ENCODE peak calls at places on chromosomes 4 and X, in eight cellular contexts. One of them, this sample, is unnamed.

GRCh38 chrX:40078489-40079288 is 19.1 kb downstream of the BCOR start:
- DNase-seq in CD8-positive, alpha-beta T cell: no peak
- DNase-seq in mammary epithelial cell: no peak
- DNase-seq in endodermal cell: no peak
- DNase-seq in OCI-LY7: no peak
- DNase-seq in upper lobe of left lung: no peak
- DNase-seq in heart left ventricle: no peak
- DNase-seq in cardiac muscle cell: no peak
- DNase-seq in this sample: no peak

GRCh38 chr4:127997534-127998388 is 32.6 kb downstream of the ABHD18 start:
- DNase-seq in heart left ventricle: no peak
- DNase-seq in cardiac muscle cell: peak
- DNase-seq in CD8-positive, alpha-beta T cell: no peak
- DNase-seq in mammary epithelial cell: peak
- DNase-seq in endodermal cell: no peak
- DNase-seq in upper lobe of left lung: no peak
- DNase-seq in OCI-LY7: peak
- DNase-seq in this sample: no peak

GRCh38 chrX:41661366-41662095 is 27.2 kb upstream of the GPR34 start:
- DNase-seq in heart left ventricle: no peak
- DNase-seq in cardiac muscle cell: no peak
- DNase-seq in mammary epithelial cell: peak
- DNase-seq in CD8-positive, alpha-beta T cell: no peak
- DNase-seq in OCI-LY7: no peak
- DNase-seq in upper lobe of left lung: no peak
- DNase-seq in endodermal cell: no peak
- DNase-seq in this sample: no peak

GRCh38 chr4:169604903-169605331 is 7.5 kb downstream of the NEK1 start:
- DNase-seq in mammary epithelial cell: no peak
- DNase-seq in upper lobe of left lung: no peak
- DNase-seq in cardiac muscle cell: no peak
- DNase-seq in endodermal cell: no peak
- DNase-seq in heart left ventricle: no peak
- DNase-seq in CD8-positive, alpha-beta T cell: no peak
- DNase-seq in OCI-LY7: no peak
- DNase-seq in this sample: no peak

GRCh38 chr4:41297832-41298231 is 41.1 kb downstream of the UCHL1 start:
- DNase-seq in cardiac muscle cell: no peak
- DNase-seq in endodermal cell: no peak
- DNase-seq in OCI-LY7: no peak
- DNase-seq in upper lobe of left lung: no peak
- DNase-seq in heart left ventricle: no peak
- DNase-seq in mammary epithelial cell: no peak
- DNase-seq in CD8-positive, alpha-beta T cell: no peak
- DNase-seq in this sample: no peak

GRCh38 chr4:172173206-172173605 is 360.0 kb downstream of the GALNTL6 start:
- DNase-seq in cardiac muscle cell: no peak
- DNase-seq in heart left ventricle: no peak
- DNase-seq in CD8-positive, alpha-beta T cell: no peak
- DNase-seq in upper lobe of left lung: no peak
- DNase-seq in endodermal cell: peak
- DNase-seq in OCI-LY7: no peak
- DNase-seq in mammary epithelial cell: no peak
- DNase-seq in this sample: no peak

GRCh38 chr4:150381671-150382427 is 200.1 kb upstream of the MAB21L2 start:
- DNase-seq in endodermal cell: no peak
- DNase-seq in cardiac muscle cell: no peak
- DNase-seq in CD8-positive, alpha-beta T cell: no peak
- DNase-seq in upper lobe of left lung: no peak
- DNase-seq in OCI-LY7: no peak
- DNase-seq in mammary epithelial cell: no peak
- DNase-seq in heart left ventricle: no peak
- DNase-seq in this sample: no peak

GRCh38 chr4:77880784-77881183 is 18.2 kb downstream of the MRPL1 start:
- DNase-seq in OCI-LY7: no peak
- DNase-seq in cardiac muscle cell: no peak
- DNase-seq in endodermal cell: no peak
- DNase-seq in heart left ventricle: no peak
- DNase-seq in mammary epithelial cell: peak
- DNase-seq in CD8-positive, alpha-beta T cell: no peak
- DNase-seq in upper lobe of left lung: no peak
- DNase-seq in this sample: no peak

GRCh38 chr4:17030543-17030942 is 132.1 kb upstream of the LDB2 start:
- DNase-seq in upper lobe of left lung: no peak
- DNase-seq in OCI-LY7: no peak
- DNase-seq in CD8-positive, alpha-beta T cell: no peak
- DNase-seq in cardiac muscle cell: no peak
- DNase-seq in heart left ventricle: no peak
- DNase-seq in mammary epithelial cell: peak
- DNase-seq in endodermal cell: no peak
- DNase-seq in this sample: no peak

GRCh38 chr4:78652282-78652876 is 100.8 kb downstream of the ANXA3 start:
- DNase-seq in mammary epithelial cell: no peak
- DNase-seq in cardiac muscle cell: no peak
- DNase-seq in endodermal cell: no peak
- DNase-seq in CD8-positive, alpha-beta T cell: no peak
- DNase-seq in OCI-LY7: no peak
- DNase-seq in upper lobe of left lung: no peak
- DNase-seq in heart left ventricle: peak
- DNase-seq in this sample: peak

GRCh38 chr4:33425916-33426315 is 2705.7 kb downstream of the PCDH7 start:
- DNase-seq in cardiac muscle cell: no peak
- DNase-seq in heart left ventricle: no peak
- DNase-seq in endodermal cell: no peak
- DNase-seq in OCI-LY7: no peak
- DNase-seq in upper lobe of left lung: no peak
- DNase-seq in CD8-positive, alpha-beta T cell: no peak
- DNase-seq in mammary epithelial cell: no peak
- DNase-seq in this sample: no peak

GRCh38 chrX:12309733-12310054 is 171.4 kb downstream of the FRMPD4 start:
- DNase-seq in heart left ventricle: no peak
- DNase-seq in mammary epithelial cell: no peak
- DNase-seq in OCI-LY7: no peak
- DNase-seq in endodermal cell: peak
- DNase-seq in cardiac muscle cell: no peak
- DNase-seq in upper lobe of left lung: no peak
- DNase-seq in CD8-positive, alpha-beta T cell: no peak
- DNase-seq in this sample: no peak

GRCh38 chrX:85004255-85004654 is 578 bp downstream of the APOOL start:
- DNase-seq in heart left ventricle: no peak
- DNase-seq in endodermal cell: no peak
- DNase-seq in upper lobe of left lung: no peak
- DNase-seq in OCI-LY7: peak
- DNase-seq in CD8-positive, alpha-beta T cell: no peak
- DNase-seq in mammary epithelial cell: peak
- DNase-seq in cardiac muscle cell: no peak
- DNase-seq in this sample: no peak

GRCh38 chr4:4504783-4505182 is 37.1 kb downstream of the STX18 start:
- DNase-seq in heart left ventricle: no peak
- DNase-seq in CD8-positive, alpha-beta T cell: no peak
- DNase-seq in OCI-LY7: no peak
- DNase-seq in endodermal cell: no peak
- DNase-seq in cardiac muscle cell: no peak
- DNase-seq in mammary epithelial cell: no peak
- DNase-seq in upper lobe of left lung: no peak
- DNase-seq in this sample: no peak

GRCh38 chr4:4509521-4509920 is 32.3 kb downstream of the STX18 start:
- DNase-seq in CD8-positive, alpha-beta T cell: no peak
- DNase-seq in OCI-LY7: no peak
- DNase-seq in upper lobe of left lung: no peak
- DNase-seq in cardiac muscle cell: no peak
- DNase-seq in mammary epithelial cell: no peak
- DNase-seq in endodermal cell: no peak
- DNase-seq in heart left ventricle: no peak
- DNase-seq in this sample: no peak

GRCh38 chr4:4506961-4507360 is 34.9 kb downstream of the STX18 start:
- DNase-seq in CD8-positive, alpha-beta T cell: no peak
- DNase-seq in mammary epithelial cell: no peak
- DNase-seq in cardiac muscle cell: no peak
- DNase-seq in upper lobe of left lung: no peak
- DNase-seq in heart left ventricle: no peak
- DNase-seq in endodermal cell: no peak
- DNase-seq in OCI-LY7: no peak
- DNase-seq in this sample: peak

GRCh38 chr4:4507403-4507802 is 34.4 kb downstream of the STX18 start:
- DNase-seq in heart left ventricle: no peak
- DNase-seq in upper lobe of left lung: no peak
- DNase-seq in CD8-positive, alpha-beta T cell: no peak
- DNase-seq in OCI-LY7: no peak
- DNase-seq in endodermal cell: no peak
- DNase-seq in cardiac muscle cell: no peak
- DNase-seq in mammary epithelial cell: no peak
- DNase-seq in this sample: no peak

DNA sequence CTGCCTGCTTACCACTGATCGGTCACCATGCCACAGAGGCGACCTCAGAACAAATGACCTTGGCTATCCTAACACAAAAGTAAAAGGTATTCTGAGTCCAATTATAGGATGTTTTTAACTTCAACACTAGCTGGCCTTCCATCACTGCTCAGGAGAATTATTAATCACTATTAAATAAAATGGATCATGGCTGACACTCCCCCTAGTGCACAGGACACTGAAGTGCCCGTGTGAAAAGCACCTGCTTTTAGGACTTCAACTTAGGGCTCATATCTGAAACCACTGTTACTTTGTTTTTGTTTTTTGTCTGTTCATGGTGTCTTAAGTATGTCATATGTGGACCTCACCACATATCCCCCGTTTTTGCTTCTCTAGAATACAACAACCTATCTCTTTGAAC is 33.9 kb downstream of the STX18 start:
- DNase-seq in upper lobe of left lung: no peak
- DNase-seq in CD8-positive, alpha-beta T cell: no peak
- DNase-seq in heart left ventricle: no peak
- DNase-seq in endodermal cell: no peak
- DNase-seq in mammary epithelial cell: no peak
- DNase-seq in cardiac muscle cell: no peak
- DNase-seq in OCI-LY7: peak
- DNase-seq in this sample: no peak
- TF ChIP-seq CTCF in upper lobe of left lung: no peak
- TF ChIP-seq CTCF in CD8-positive, alpha-beta T cell: peak
- TF ChIP-seq CTCF in heart left ventricle: no peak
- TF ChIP-seq CTCF in endodermal cell: peak
- TF ChIP-seq CTCF in mammary epithelial cell: peak
- TF ChIP-seq CTCF in cardiac muscle cell: peak
- TF ChIP-seq CTCF in OCI-LY7: peak
- TF ChIP-seq CTCF in this sample: no peak

GRCh38 chrX:21800344-21800770 is 39.1 kb upstream of the MBTPS2 start:
- DNase-seq in endodermal cell: no peak
- DNase-seq in upper lobe of left lung: no peak
- DNase-seq in CD8-positive, alpha-beta T cell: no peak
- DNase-seq in cardiac muscle cell: no peak
- DNase-seq in heart left ventricle: no peak
- DNase-seq in OCI-LY7: no peak
- DNase-seq in mammary epithelial cell: peak
- DNase-seq in this sample: no peak
- H3K27ac ChIP-seq in endodermal cell: no peak
- H3K27ac ChIP-seq in upper lobe of left lung: no peak
- H3K27ac ChIP-seq in CD8-positive, alpha-beta T cell: no peak
- H3K27ac ChIP-seq in cardiac muscle cell: no peak
- H3K27ac ChIP-seq in heart left ventricle: peak
- H3K27ac ChIP-seq in OCI-LY7: no peak
- H3K27ac ChIP-seq in mammary epithelial cell: no peak
- H3K27ac ChIP-seq in this sample: no peak

GRCh38 chr4:125642645-125643044 is 327.9 kb downstream of the FAT4 start:
- DNase-seq in CD8-positive, alpha-beta T cell: no peak
- DNase-seq in upper lobe of left lung: no peak
- DNase-seq in heart left ventricle: no peak
- DNase-seq in cardiac muscle cell: no peak
- DNase-seq in OCI-LY7: no peak
- DNase-seq in mammary epithelial cell: no peak
- DNase-seq in endodermal cell: no peak
- DNase-seq in this sample: no peak
- H3K4me3 ChIP-seq in CD8-positive, alpha-beta T cell: no peak
- H3K4me3 ChIP-seq in upper lobe of left lung: no peak
- H3K4me3 ChIP-seq in heart left ventricle: no peak
- H3K4me3 ChIP-seq in cardiac muscle cell: no peak
- H3K4me3 ChIP-seq in OCI-LY7: no peak
- H3K4me3 ChIP-seq in mammary epithelial cell: no peak
- H3K4me3 ChIP-seq in endodermal cell: no peak
- H3K4me3 ChIP-seq in this sample: no peak

GRCh38 chr4:24475756-24476155 is 108.6 kb downstream of the DHX15 start:
- DNase-seq in OCI-LY7: no peak
- DNase-seq in cardiac muscle cell: no peak
- DNase-seq in mammary epithelial cell: no peak
- DNase-seq in CD8-positive, alpha-beta T cell: no peak
- DNase-seq in endodermal cell: peak
- DNase-seq in heart left ventricle: no peak
- DNase-seq in upper lobe of left lung: no peak
- DNase-seq in this sample: no peak

GRCh38 chr4:24473309-24473721 is 111.0 kb downstream of the DHX15 start:
- DNase-seq in OCI-LY7: peak
- DNase-seq in endodermal cell: peak
- DNase-seq in upper lobe of left lung: peak
- DNase-seq in CD8-positive, alpha-beta T cell: no peak
- DNase-seq in heart left ventricle: peak
- DNase-seq in mammary epithelial cell: peak
- DNase-seq in cardiac muscle cell: peak
- DNase-seq in this sample: peak

GRCh38 chr4:24472514-24473308 is 111.6 kb downstream of the DHX15 start:
- DNase-seq in endodermal cell: peak
- DNase-seq in heart left ventricle: peak
- DNase-seq in cardiac muscle cell: peak
- DNase-seq in CD8-positive, alpha-beta T cell: peak
- DNase-seq in OCI-LY7: peak
- DNase-seq in mammary epithelial cell: peak
- DNase-seq in upper lobe of left lung: peak
- DNase-seq in this sample: peak

GRCh38 chr4:24471623-24472510 is 112.5 kb downstream of the DHX15 start:
- DNase-seq in CD8-positive, alpha-beta T cell: no peak
- DNase-seq in endodermal cell: peak
- DNase-seq in OCI-LY7: no peak
- DNase-seq in cardiac muscle cell: peak
- DNase-seq in upper lobe of left lung: peak
- DNase-seq in mammary epithelial cell: no peak
- DNase-seq in heart left ventricle: peak
- DNase-seq in this sample: peak

DNA sequence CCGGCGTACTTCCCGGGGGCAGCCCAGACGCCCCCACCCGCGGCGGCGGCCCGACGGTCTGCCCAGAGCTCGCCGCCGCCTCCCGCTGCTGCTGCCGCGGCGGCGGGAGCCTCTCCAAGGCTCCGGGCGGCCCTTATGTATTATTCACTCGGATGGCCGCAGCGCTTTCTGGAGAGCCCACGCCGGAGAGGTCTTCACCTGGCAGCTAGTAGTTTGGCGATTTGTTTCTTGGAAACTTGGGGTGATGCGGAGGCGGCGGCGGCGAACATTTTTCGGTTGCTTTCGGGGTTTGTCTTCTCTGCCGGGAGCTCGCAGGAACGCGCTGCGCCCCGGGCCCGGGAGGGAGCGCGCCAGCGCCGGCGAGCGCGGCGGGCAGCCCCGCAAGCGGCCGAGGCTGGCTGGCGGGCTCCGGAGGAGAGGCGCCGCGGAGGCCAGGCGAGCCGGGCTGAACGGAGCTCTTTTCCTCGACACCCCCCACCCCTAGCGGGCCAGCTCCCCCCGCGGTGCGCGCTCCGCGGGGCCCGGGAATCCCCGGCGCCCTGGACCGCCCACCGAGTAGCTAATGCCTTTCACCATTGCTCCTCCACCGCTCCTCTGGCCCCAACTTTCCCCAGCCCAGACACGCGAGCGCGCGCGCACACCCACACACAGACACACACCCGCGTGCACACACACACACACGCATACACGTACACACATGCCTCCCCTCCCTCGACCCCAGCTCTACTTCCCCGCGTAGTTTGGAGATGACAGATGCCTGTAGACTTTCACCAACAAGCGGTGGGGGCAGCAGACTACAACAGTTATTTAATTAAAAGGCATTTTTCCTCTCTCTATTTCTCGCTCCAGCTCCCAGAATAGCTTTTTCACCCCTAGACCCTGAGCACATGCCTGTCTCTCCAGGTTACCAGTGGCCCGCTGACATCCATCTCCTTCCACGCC is 113.4 kb downstream of the DHX15 start:
- DNase-seq in heart left ventricle: peak
- DNase-seq in mammary epithelial cell: peak
- DNase-seq in upper lobe of left lung: peak
- DNase-seq in endodermal cell: peak
- DNase-seq in CD8-positive, alpha-beta T cell: no peak
- DNase-seq in cardiac muscle cell: peak
- DNase-seq in OCI-LY7: no peak
- DNase-seq in this sample: peak
- TF ChIP-seq CTCF in heart left ventricle: no peak
- TF ChIP-seq CTCF in mammary epithelial cell: no peak
- TF ChIP-seq CTCF in upper lobe of left lung: no peak
- TF ChIP-seq CTCF in endodermal cell: no peak
- TF ChIP-seq CTCF in CD8-positive, alpha-beta T cell: no peak
- TF ChIP-seq CTCF in cardiac muscle cell: peak
- TF ChIP-seq CTCF in OCI-LY7: no peak
- TF ChIP-seq CTCF in this sample: no peak

This sample was measured in thyroid gland.